ENCODE peak calls at places on chromosomes 12 and 14, in seven cellular contexts. One of them, this sample, is unnamed.

GRCh38 chr14:101225116-101225728 is 321.7 kb upstream of the RTL1 start:
- DNase-seq in PC-3: no peak
- DNase-seq in astrocyte of the spinal cord: no peak
- DNase-seq in WTC11: no peak
- DNase-seq in cardiac fibroblast: peak; percentile 4
- DNase-seq in CD8-positive, alpha-beta T cell: no peak
- DNase-seq in stomach: no peak
- DNase-seq in this sample: no peak

GRCh38 chr12:124731869-124732268 is 131.8 kb downstream of the SCARB1 start:
- DNase-seq in CD8-positive, alpha-beta T cell: no peak
- DNase-seq in stomach: no peak
- DNase-seq in cardiac fibroblast: no peak
- DNase-seq in WTC11: no peak
- DNase-seq in astrocyte of the spinal cord: no peak
- DNase-seq in PC-3: no peak
- DNase-seq in this sample: no peak

GRCh38 chr14:56341766-56342418 is 223.7 kb downstream of the PELI2 start:
- DNase-seq in WTC11: no peak
- DNase-seq in CD8-positive, alpha-beta T cell: no peak
- DNase-seq in PC-3: no peak
- DNase-seq in stomach: no peak
- DNase-seq in astrocyte of the spinal cord: peak; percentile 41
- DNase-seq in cardiac fibroblast: peak; percentile 60
- DNase-seq in this sample: no peak

GRCh38 chr14:38616959-38617358 is 361.1 kb upstream of the CLEC14A start:
- DNase-seq in stomach: no peak
- DNase-seq in WTC11: no peak
- DNase-seq in CD8-positive, alpha-beta T cell: no peak
- DNase-seq in astrocyte of the spinal cord: no peak
- DNase-seq in cardiac fibroblast: peak; percentile 1
- DNase-seq in PC-3: peak; percentile 15
- DNase-seq in this sample: peak; percentile 5

GRCh38 chr12:29889737-29890136 is 106.0 kb upstream of the TMTC1 start:
- DNase-seq in stomach: peak; percentile 55
- DNase-seq in CD8-positive, alpha-beta T cell: no peak
- DNase-seq in astrocyte of the spinal cord: peak; percentile 27
- DNase-seq in WTC11: peak; percentile 86
- DNase-seq in cardiac fibroblast: peak; percentile 69
- DNase-seq in PC-3: peak; percentile 60
- DNase-seq in this sample: peak; percentile 77

GRCh38 chr12:96242597-96242996 is 48.4 kb downstream of the ELK3 start:
- DNase-seq in stomach: no peak
- DNase-seq in astrocyte of the spinal cord: no peak
- DNase-seq in cardiac fibroblast: no peak
- DNase-seq in CD8-positive, alpha-beta T cell: no peak
- DNase-seq in PC-3: no peak
- DNase-seq in WTC11: no peak
- DNase-seq in this sample: no peak

GRCh38 chr12:32679910-32680217 is 763 bp downstream of the DNM1L start:
- DNase-seq in stomach: no peak
- DNase-seq in CD8-positive, alpha-beta T cell: no peak
- DNase-seq in WTC11: no peak
- DNase-seq in cardiac fibroblast: no peak
- DNase-seq in PC-3: no peak
- DNase-seq in astrocyte of the spinal cord: no peak
- DNase-seq in this sample: no peak

GRCh38 chr12:124507188-124508109 is 60.0 kb downstream of the NCOR2 start:
- DNase-seq in cardiac fibroblast: peak; percentile 72
- DNase-seq in CD8-positive, alpha-beta T cell: no peak
- DNase-seq in stomach: no peak
- DNase-seq in astrocyte of the spinal cord: peak; percentile 75
- DNase-seq in PC-3: no peak
- DNase-seq in WTC11: no peak
- DNase-seq in this sample: no peak

GRCh38 chr12:11758838-11759509 is 109.5 kb downstream of the ETV6 start:
- DNase-seq in astrocyte of the spinal cord: peak; percentile 16
- DNase-seq in WTC11: no peak
- DNase-seq in cardiac fibroblast: peak; percentile 79
- DNase-seq in PC-3: no peak
- DNase-seq in CD8-positive, alpha-beta T cell: no peak
- DNase-seq in stomach: no peak
- DNase-seq in this sample: no peak

GRCh38 chr12:65465766-65466547 is 187.5 kb downstream of the MSRB3 start:
- DNase-seq in WTC11: no peak
- DNase-seq in astrocyte of the spinal cord: no peak
- DNase-seq in CD8-positive, alpha-beta T cell: no peak
- DNase-seq in cardiac fibroblast: no peak
- DNase-seq in stomach: no peak
- DNase-seq in PC-3: no peak
- DNase-seq in this sample: no peak

GRCh38 chr12:112165624-112166023 is 40.3 kb downstream of the TRAFD1 start:
- DNase-seq in astrocyte of the spinal cord: no peak
- DNase-seq in cardiac fibroblast: no peak
- DNase-seq in stomach: no peak
- DNase-seq in WTC11: no peak
- DNase-seq in PC-3: no peak
- DNase-seq in CD8-positive, alpha-beta T cell: no peak
- DNase-seq in this sample: no peak

GRCh38 chr12:32139064-32139421 is 32.4 kb downstream of the BICD1 start:
- DNase-seq in cardiac fibroblast: peak; percentile 62
- DNase-seq in CD8-positive, alpha-beta T cell: peak; percentile 6
- DNase-seq in WTC11: no peak
- DNase-seq in stomach: no peak
- DNase-seq in PC-3: no peak
- DNase-seq in astrocyte of the spinal cord: peak; percentile 61
- DNase-seq in this sample: no peak

GRCh38 chr14:78157855-78158436 is 12.2 kb upstream of the NRXN3 start:
- DNase-seq in PC-3: peak; percentile 24
- DNase-seq in cardiac fibroblast: peak; percentile 19
- DNase-seq in stomach: peak; percentile 28
- DNase-seq in WTC11: peak; percentile 57
- DNase-seq in CD8-positive, alpha-beta T cell: no peak
- DNase-seq in astrocyte of the spinal cord: peak; percentile 29
- DNase-seq in this sample: peak; percentile 49

GRCh38 chr14:60656755-60657608 is 7.7 kb upstream of the SIX1 start:
- DNase-seq in CD8-positive, alpha-beta T cell: no peak
- DNase-seq in PC-3: peak; percentile 76
- DNase-seq in astrocyte of the spinal cord: peak; percentile 78
- DNase-seq in cardiac fibroblast: peak; percentile 76
- DNase-seq in WTC11: peak; percentile 86
- DNase-seq in stomach: peak; percentile 59
- DNase-seq in this sample: peak; percentile 33

GRCh38 chr14:103259801-103260628 is 74.0 kb upstream of the EIF5 start:
- DNase-seq in cardiac fibroblast: no peak
- DNase-seq in PC-3: peak; percentile 34
- DNase-seq in CD8-positive, alpha-beta T cell: no peak
- DNase-seq in WTC11: no peak
- DNase-seq in stomach: peak; percentile 32
- DNase-seq in astrocyte of the spinal cord: no peak
- DNase-seq in this sample: no peak

GRCh38 chr12:92537235-92537960 is 165.4 kb upstream of the PLEKHG7 start:
- DNase-seq in CD8-positive, alpha-beta T cell: no peak
- DNase-seq in stomach: no peak
- DNase-seq in PC-3: no peak
- DNase-seq in WTC11: no peak
- DNase-seq in astrocyte of the spinal cord: no peak
- DNase-seq in cardiac fibroblast: no peak
- DNase-seq in this sample: no peak

GRCh38 chr12:92541024-92541423 is 161.8 kb upstream of the PLEKHG7 start:
- DNase-seq in WTC11: no peak
- DNase-seq in PC-3: no peak
- DNase-seq in cardiac fibroblast: no peak
- DNase-seq in stomach: no peak
- DNase-seq in astrocyte of the spinal cord: no peak
- DNase-seq in CD8-positive, alpha-beta T cell: no peak
- DNase-seq in this sample: no peak

GRCh38 chr12:92538970-92539749 is 163.6 kb upstream of the PLEKHG7 start:
- DNase-seq in astrocyte of the spinal cord: peak; percentile 76
- DNase-seq in PC-3: peak; percentile 88
- DNase-seq in cardiac fibroblast: peak; percentile 90
- DNase-seq in CD8-positive, alpha-beta T cell: no peak
- DNase-seq in WTC11: no peak
- DNase-seq in stomach: no peak
- DNase-seq in this sample: peak; percentile 95

GRCh38 chr12:92543359-92543758 is 159.4 kb upstream of the PLEKHG7 start:
- DNase-seq in astrocyte of the spinal cord: no peak
- DNase-seq in cardiac fibroblast: peak; percentile 31
- DNase-seq in stomach: peak; percentile 44
- DNase-seq in CD8-positive, alpha-beta T cell: no peak
- DNase-seq in WTC11: no peak
- DNase-seq in PC-3: peak; percentile 79
- DNase-seq in this sample: no peak

GRCh38 chr12:92539966-92540791 is 162.6 kb upstream of the PLEKHG7 start:
- DNase-seq in cardiac fibroblast: no peak
- DNase-seq in stomach: no peak
- DNase-seq in PC-3: no peak
- DNase-seq in CD8-positive, alpha-beta T cell: no peak
- DNase-seq in WTC11: peak; percentile 14
- DNase-seq in astrocyte of the spinal cord: no peak
- DNase-seq in this sample: no peak
- TF ChIP-seq CTCF in cardiac fibroblast: no peak
- TF ChIP-seq CTCF in stomach: no peak
- TF ChIP-seq CTCF in PC-3: no peak
- TF ChIP-seq CTCF in CD8-positive, alpha-beta T cell: no peak
- TF ChIP-seq CTCF in WTC11: no peak
- TF ChIP-seq CTCF in astrocyte of the spinal cord: no peak
- TF ChIP-seq CTCF in this sample: no peak

GRCh38 chr12:9925746-9926393 is 6.3 kb downstream of the CLEC2A start:
- DNase-seq in PC-3: peak; percentile 57
- DNase-seq in CD8-positive, alpha-beta T cell: no peak
- DNase-seq in cardiac fibroblast: peak; percentile 62
- DNase-seq in WTC11: peak; percentile 25
- DNase-seq in stomach: no peak
- DNase-seq in astrocyte of the spinal cord: peak; percentile 49
- DNase-seq in this sample: peak; percentile 57
- TF ChIP-seq CTCF in PC-3: peak; percentile 63
- TF ChIP-seq CTCF in CD8-positive, alpha-beta T cell: peak; percentile 62
- TF ChIP-seq CTCF in cardiac fibroblast: peak; percentile 37
- TF ChIP-seq CTCF in WTC11: no peak
- TF ChIP-seq CTCF in stomach: no peak
- TF ChIP-seq CTCF in astrocyte of the spinal cord: peak; percentile 50
- TF ChIP-seq CTCF in this sample: peak; percentile 46

GRCh38 chr12:5264006-5264405 is 167.9 kb upstream of the NTF3 start:
- DNase-seq in astrocyte of the spinal cord: no peak
- DNase-seq in stomach: no peak
- DNase-seq in WTC11: no peak
- DNase-seq in CD8-positive, alpha-beta T cell: no peak
- DNase-seq in cardiac fibroblast: no peak
- DNase-seq in PC-3: no peak
- DNase-seq in this sample: no peak

GRCh38 chr12:5269846-5270245 is 162.1 kb upstream of the NTF3 start:
- DNase-seq in PC-3: no peak
- DNase-seq in CD8-positive, alpha-beta T cell: no peak
- DNase-seq in cardiac fibroblast: no peak
- DNase-seq in stomach: no peak
- DNase-seq in WTC11: no peak
- DNase-seq in astrocyte of the spinal cord: no peak
- DNase-seq in this sample: no peak

GRCh38 chr12:5272061-5272820 is 159.7 kb upstream of the NTF3 start:
- DNase-seq in astrocyte of the spinal cord: peak; percentile 51
- DNase-seq in WTC11: no peak
- DNase-seq in PC-3: no peak
- DNase-seq in cardiac fibroblast: no peak
- DNase-seq in stomach: no peak
- DNase-seq in CD8-positive, alpha-beta T cell: no peak
- DNase-seq in this sample: no peak

GRCh38 chr12:5268424-5269210 is 163.3 kb upstream of the NTF3 start:
- DNase-seq in CD8-positive, alpha-beta T cell: no peak
- DNase-seq in PC-3: no peak
- DNase-seq in WTC11: no peak
- DNase-seq in astrocyte of the spinal cord: no peak
- DNase-seq in stomach: no peak
- DNase-seq in cardiac fibroblast: no peak
- DNase-seq in this sample: no peak

DNA sequence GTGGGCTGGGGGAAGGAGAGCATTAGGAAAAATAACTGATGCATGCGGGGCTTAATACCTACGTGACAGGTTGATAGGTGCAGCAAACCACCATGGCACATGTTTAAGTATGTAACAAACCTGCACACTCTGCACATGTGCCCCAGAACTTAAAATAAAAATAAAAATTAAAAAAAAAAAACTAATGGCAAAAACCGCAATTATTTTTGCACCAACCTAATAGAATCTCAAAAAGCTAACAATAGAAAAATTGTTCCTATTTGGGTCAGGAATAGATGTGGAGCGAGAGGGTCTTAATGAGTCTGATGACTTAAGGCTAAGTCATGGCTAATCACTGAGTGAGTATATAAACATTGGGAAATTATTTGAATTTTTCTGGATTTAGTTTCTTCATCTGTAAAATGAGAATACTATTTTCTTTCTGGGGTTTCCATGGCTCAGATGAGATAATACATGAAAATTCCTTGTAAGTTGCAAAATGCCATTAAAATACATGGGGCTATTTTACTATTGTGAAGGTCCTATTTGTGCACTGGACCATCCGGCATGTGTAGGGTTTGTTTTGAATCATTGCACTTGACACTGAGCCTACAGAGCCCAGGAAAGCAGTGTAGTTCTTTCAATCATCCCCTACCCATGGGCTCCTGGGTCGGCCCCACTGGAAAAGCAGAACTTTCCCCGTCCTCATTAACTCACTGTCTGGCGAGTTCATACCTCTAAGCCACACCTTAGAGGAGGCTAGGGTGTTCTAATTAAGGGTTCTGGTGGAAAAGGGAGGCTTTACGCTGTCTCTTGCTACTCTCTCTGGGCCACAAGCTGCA is 164.1 kb upstream of the NTF3 start:
- DNase-seq in WTC11: no peak
- DNase-seq in astrocyte of the spinal cord: peak; percentile 15
- DNase-seq in cardiac fibroblast: no peak
- DNase-seq in PC-3: no peak
- DNase-seq in CD8-positive, alpha-beta T cell: no peak
- DNase-seq in stomach: no peak
- DNase-seq in this sample: no peak
- TF ChIP-seq CTCF in WTC11: no peak
- TF ChIP-seq CTCF in astrocyte of the spinal cord: no peak
- TF ChIP-seq CTCF in cardiac fibroblast: no peak
- TF ChIP-seq CTCF in PC-3: no peak
- TF ChIP-seq CTCF in CD8-positive, alpha-beta T cell: no peak
- TF ChIP-seq CTCF in stomach: no peak
- TF ChIP-seq CTCF in this sample: no peak

GRCh38 chr14:58572092-58572853 is 65.5 kb upstream of the DACT1 start:
- DNase-seq in cardiac fibroblast: peak; percentile 9
- DNase-seq in CD8-positive, alpha-beta T cell: peak; percentile 1
- DNase-seq in WTC11: no peak
- DNase-seq in stomach: no peak
- DNase-seq in PC-3: peak; percentile 68
- DNase-seq in astrocyte of the spinal cord: peak; percentile 44
- DNase-seq in this sample: no peak

GRCh38 chr14:58571256-58571655 is 66.5 kb upstream of the DACT1 start:
- DNase-seq in WTC11: no peak
- DNase-seq in PC-3: no peak
- DNase-seq in astrocyte of the spinal cord: no peak
- DNase-seq in CD8-positive, alpha-beta T cell: no peak
- DNase-seq in stomach: no peak
- DNase-seq in cardiac fibroblast: no peak
- DNase-seq in this sample: no peak

DNA sequence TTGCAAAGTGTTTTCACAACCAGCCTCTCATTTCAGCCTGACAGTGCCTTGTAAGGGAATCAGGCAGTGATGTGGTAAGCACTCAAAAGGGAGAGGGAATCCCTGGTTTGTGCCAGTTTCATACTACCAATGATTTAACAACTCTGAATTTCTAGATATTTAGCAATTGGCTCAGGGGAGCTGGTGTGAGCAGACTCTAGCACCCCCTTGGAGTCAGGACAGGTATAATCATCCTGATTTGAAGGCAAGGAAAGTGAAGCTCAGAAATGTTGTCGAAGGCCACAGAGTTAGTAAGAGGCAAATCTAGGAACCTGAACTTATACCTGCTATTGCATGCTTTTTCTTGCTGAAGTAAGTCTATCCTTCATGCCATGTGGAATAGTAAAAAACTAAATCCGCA is 63.1 kb upstream of the DACT1 start:
- DNase-seq in PC-3: peak; percentile 40
- DNase-seq in stomach: no peak
- DNase-seq in CD8-positive, alpha-beta T cell: no peak
- DNase-seq in cardiac fibroblast: peak; percentile 18
- DNase-seq in astrocyte of the spinal cord: no peak
- DNase-seq in WTC11: no peak
- DNase-seq in this sample: no peak
- TF ChIP-seq CTCF in PC-3: peak; percentile 72
- TF ChIP-seq CTCF in stomach: no peak
- TF ChIP-seq CTCF in CD8-positive, alpha-beta T cell: no peak
- TF ChIP-seq CTCF in cardiac fibroblast: peak; percentile 2
- TF ChIP-seq CTCF in astrocyte of the spinal cord: no peak
- TF ChIP-seq CTCF in WTC11: no peak
- TF ChIP-seq CTCF in this sample: no peak

This sample was measured in MCF 10A.